ENCODE peak calls at places on chromosomes 16 and 17, in seven cellular contexts. J, B, E, M, N, Q and A are unnamed samples.

GRCh38 chr17:75501378-75502071 is 13.8 kb downstream of the CASKIN2 start:
- DNase-seq in B (no peak), E (no peak), N (no peak), Q (no peak), M (no peak), J (no peak), A (no peak)

GRCh38 chr16:89139907-89140361 is 31.6 kb upstream of the CDH15 start:
- DNase-seq in M (no peak), Q (no peak), N (no peak), E (no peak), B (no peak), J (no peak), A (no peak)

GRCh38 chr17:66255112-66255511 is 25.9 kb upstream of the APOH start:
- DNase-seq in Q (peak; percentile 90), J (peak; percentile 85), B (no peak), N (no peak), E (peak; percentile 37), M (peak; percentile 89), A (peak; percentile 78)

GRCh38 chr17:80008383-80008840 is 27.3 kb downstream of the TBC1D16 start:
- DNase-seq in M (peak; percentile 58), J (peak; percentile 74), N (peak; percentile 85), B (peak; percentile 74), E (peak; percentile 62), Q (peak; percentile 65), A (peak; percentile 42)

GRCh38 chr17:74686761-74687160 is 26.0 kb downstream of the CD300LF start:
- DNase-seq in J (no peak), N (no peak), B (no peak), Q (no peak), M (no peak), E (no peak), A (no peak)

GRCh38 chr16:31134091-31134571 is 1.4 kb downstream of the PRSS8 start:
- DNase-seq in N (no peak), M (no peak), B (no peak), E (no peak), Q (no peak), J (no peak), A (no peak)

GRCh38 chr17:79834575-79835469 is 4.4 kb downstream of the CBX4 start:
- DNase-seq in J (peak; percentile 57), N (peak; percentile 53), B (no peak), Q (no peak), M (no peak), E (no peak), A (no peak)

GRCh38 chr17:47720754-47721533 is 12.1 kb upstream of the TBX21 start:
- DNase-seq in Q (peak; percentile 13), N (no peak), J (peak; percentile 13), E (no peak), B (peak; percentile 27), M (no peak), A (peak; percentile 6)

GRCh38 chr17:75273968-75274708 is 3.1 kb upstream of the MIF4GD start:
- DNase-seq in J (no peak), Q (peak; percentile 87), E (no peak), B (no peak), N (no peak), M (peak; percentile 88), A (peak; percentile 75)

GRCh38 chr17:17888371-17888770 is 51.6 kb upstream of the SREBF1 start:
- DNase-seq in E (no peak), N (no peak), J (no peak), Q (no peak), M (no peak), B (no peak), A (no peak)

GRCh38 chr17:69466905-69467630 is 52.6 kb downstream of the MAP2K6 start:
- DNase-seq in J (peak; percentile 72), M (peak; percentile 42), N (no peak), E (peak; percentile 56), B (no peak), Q (peak; percentile 13), A (peak; percentile 68)

GRCh38 chr17:82105417-82105881 is 7.4 kb upstream of the FASN start:
- DNase-seq in M (no peak), Q (no peak), N (peak; percentile 25), J (no peak), E (no peak), B (no peak), A (no peak)
- H3K4me3 ChIP-seq in M (no peak overlapping the region), Q (no peak overlapping the region), N (no peak overlapping the region), J (no peak overlapping the region), E (no peak overlapping the region), B (peak overlapping the region; percentile 57), A (no peak overlapping the region)

GRCh38 chr17:73288534-73289302 is 23.1 kb downstream of the CDC42EP4 start:
- DNase-seq in J (no peak), N (peak; percentile 67), B (peak; percentile 58), E (no peak), M (no peak), Q (no peak), A (no peak)
- H3K4me3 ChIP-seq in J (no peak overlapping the region), N (no peak overlapping the region), B (peak overlapping the region; percentile 7), E (no peak overlapping the region), M (no peak overlapping the region), Q (no peak overlapping the region), A (no peak overlapping the region)

DNA sequence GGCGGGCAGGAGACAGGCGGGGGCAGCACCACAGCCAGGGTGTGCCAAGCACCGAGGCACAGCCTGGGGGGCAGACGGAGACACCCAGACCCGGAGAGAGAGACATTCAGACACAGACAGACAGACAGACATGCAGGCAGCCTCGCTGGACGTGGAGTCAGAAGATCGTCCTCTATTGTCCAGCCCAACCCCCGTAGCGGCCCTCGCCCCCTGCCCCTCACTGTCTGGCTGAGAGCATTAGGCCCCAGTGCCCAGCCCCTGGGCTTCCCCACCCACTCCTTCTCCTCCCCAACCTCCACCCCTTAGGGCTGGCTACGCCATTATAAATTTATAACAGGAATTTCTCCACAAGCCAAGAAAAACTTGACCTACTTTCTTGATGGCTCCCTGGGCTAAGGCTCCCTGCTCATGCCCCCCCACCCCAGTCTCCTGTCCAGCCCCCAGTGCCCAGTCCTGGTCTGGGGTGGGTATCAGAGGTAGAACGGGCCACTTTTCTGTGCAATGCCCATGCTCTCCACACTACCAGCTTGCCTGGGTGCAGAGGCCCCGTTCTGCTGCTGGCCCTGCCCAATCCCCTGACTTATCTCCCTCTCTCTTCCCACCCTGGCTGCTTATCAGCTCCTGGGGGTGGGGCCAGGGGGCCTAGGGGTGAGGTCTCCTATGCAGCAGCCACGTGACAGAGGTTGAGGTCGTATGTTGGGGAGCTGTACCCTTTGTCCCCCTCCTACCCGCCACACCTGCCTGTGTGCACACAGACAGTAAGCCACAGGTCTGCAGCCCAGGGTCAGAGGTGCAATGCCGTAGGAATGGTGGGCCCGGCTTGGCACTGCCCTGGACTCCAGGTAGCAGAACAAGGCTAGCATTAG is 9.9 kb downstream of the THRA start:
- DNase-seq in B (no peak), J (no peak), E (no peak), Q (no peak), N (peak; percentile 53), M (no peak), A (no peak)
- H3K4me3 ChIP-seq in B (peak overlapping the region; percentile 60), J (no peak overlapping the region), E (no peak overlapping the region), Q (no peak overlapping the region), N (peak overlapping the region; percentile 18), M (no peak overlapping the region), A (no peak overlapping the region)

GRCh38 chr16:53542283-53542682 is 39.3 kb upstream of the AKTIP start:
- DNase-seq in N (no peak), J (no peak), M (no peak), E (no peak), Q (no peak), B (no peak), A (no peak)

GRCh38 chr16:53541326-53541725 is 38.3 kb upstream of the AKTIP start:
- DNase-seq in N (no peak), E (no peak), J (peak; percentile 15), Q (peak; percentile 85), M (no peak), B (no peak), A (peak; percentile 35)

GRCh38 chr16:53545433-53545832 is 42.4 kb upstream of the AKTIP start:
- DNase-seq in J (no peak), M (no peak), E (no peak), N (no peak), B (no peak), Q (no peak), A (no peak)

GRCh38 chr16:53549970-53550406 is 47.0 kb upstream of the AKTIP start:
- DNase-seq in N (peak; percentile 58), J (peak; percentile 90), E (peak; percentile 64), Q (peak; percentile 87), M (peak; percentile 89), B (peak; percentile 46), A (peak; percentile 91)

GRCh38 chr16:53546988-53547391 is 44.0 kb upstream of the AKTIP start:
- DNase-seq in J (no peak), E (no peak), Q (peak; percentile 59), B (peak; percentile 30), N (no peak), M (peak; percentile 3), A (no peak)
- H3K4me3 ChIP-seq in J (no peak overlapping the region), E (no peak overlapping the region), Q (no peak overlapping the region), B (no peak overlapping the region), N (no peak overlapping the region), M (no peak overlapping the region), A (no peak overlapping the region)

GRCh38 chr16:73560497-73560896 is 512.6 kb upstream of the ZFHX3 start:
- DNase-seq in E (no peak), N (no peak), M (no peak), B (no peak), Q (no peak), J (no peak), A (no peak)
- H3K4me3 ChIP-seq in E (no peak overlapping the region), N (no peak overlapping the region), M (no peak overlapping the region), B (no peak overlapping the region), Q (no peak overlapping the region), J (no peak overlapping the region), A (no peak overlapping the region)

GRCh38 chr16:65523258-65523950 is 401.5 kb upstream of the CDH11 start:
- DNase-seq in N (no peak), Q (no peak), M (no peak), B (no peak), J (no peak), E (peak; percentile 8), A (no peak)

GRCh38 chr16:65519402-65519801 is 397.5 kb upstream of the CDH11 start:
- DNase-seq in Q (no peak), M (no peak), E (no peak), J (no peak), B (no peak), N (no peak), A (no peak)

GRCh38 chr16:65524231-65524630 is 402.4 kb upstream of the CDH11 start:
- DNase-seq in M (no peak), E (no peak), Q (no peak), J (no peak), N (no peak), B (no peak), A (no peak)

GRCh38 chr16:65522412-65522811 is 400.5 kb upstream of the CDH11 start:
- DNase-seq in B (no peak), E (no peak), M (no peak), N (no peak), Q (no peak), J (no peak), A (no peak)

GRCh38 chr16:65521685-65522338 is 399.9 kb upstream of the CDH11 start:
- DNase-seq in M (no peak), J (no peak), E (no peak), B (no peak), N (no peak), Q (no peak), A (no peak)
- H3K4me3 ChIP-seq in M (no peak overlapping the region), J (no peak overlapping the region), E (no peak overlapping the region), B (no peak overlapping the region), N (no peak overlapping the region), Q (no peak overlapping the region), A (no peak overlapping the region)